ENCODE peak calls at places on chromosome 12, in five cellular contexts. E is stomach; O is HepG2; F is fibroblast of the conjunctiva; Q is naive thymus-derived CD8-positive, alpha-beta T cell. U is an unnamed sample.

GRCh38 chr12:70366581-70367267 is 634 bp downstream of the KCNMB4 start:
- DNase-seq in E (peak; percentile 40), O (peak; percentile 13), F (no peak), Q (peak; percentile 79), U (no peak)

GRCh38 chr12:31896514-31897039 is 62.6 kb upstream of the RESF1 start:
- DNase-seq in E (peak; percentile 52), O (no peak), F (no peak), Q (peak; percentile 94), U (no peak)

GRCh38 chr12:55931780-55932545 is 1.0 kb downstream of the DGKA start:
- DNase-seq in E (peak; percentile 61), O (no peak), F (no peak), Q (no peak), U (no peak)

GRCh38 chr12:7339675-7340074 is 35.8 kb downstream of the ACSM4 start:
- DNase-seq in E (no peak), O (no peak), F (no peak), Q (peak; percentile 9), U (no peak)

GRCh38 chr12:114903394-114903748 is 219.4 kb upstream of the TBX3 start:
- DNase-seq in E (no peak), O (no peak), F (no peak), Q (no peak), U (no peak)

GRCh38 chr12:6062427-6063378 is 61.8 kb downstream of the VWF start:
- DNase-seq in E (peak; percentile 53), O (peak; percentile 24), F (no peak), Q (peak; percentile 76), U (no peak)

GRCh38 chr12:49801141-49802063 is 26.8 kb downstream of the NCKAP5L start:
- DNase-seq in E (no peak), O (no peak), F (no peak), Q (no peak), U (no peak)

GRCh38 chr12:89752331-89752730 is 43.7 kb upstream of the ATP2B1 start:
- DNase-seq in E (no peak), O (no peak), F (no peak), Q (no peak), U (no peak)

GRCh38 chr12:40287369-40287975 is 62.7 kb downstream of the LRRK2 start:
- DNase-seq in E (no peak), O (peak; percentile 7), F (no peak), Q (no peak), U (no peak)

GRCh38 chr12:30837595-30837994 is 82.8 kb upstream of the CAPRIN2 start:
- DNase-seq in E (no peak), O (no peak), F (no peak), Q (no peak), U (no peak)

GRCh38 chr12:116864371-116865160 is 16.7 kb downstream of the HRK start:
- DNase-seq in E (no peak), O (peak; percentile 46), F (peak; percentile 24), Q (no peak), U (peak; percentile 86)

GRCh38 chr12:31234053-31234835 is 91.7 kb downstream of the SINHCAF start:
- DNase-seq in E (no peak), O (no peak), F (no peak), Q (no peak), U (no peak)

GRCh38 chr12:88750867-88751543 is 170.7 kb upstream of the KITLG start:
- DNase-seq in E (no peak), O (no peak), F (no peak), Q (no peak), U (no peak)

GRCh38 chr12:130620281-130620680 is 95.8 kb downstream of the RIMBP2 start:
- DNase-seq in E (no peak), O (no peak), F (no peak), Q (no peak), U (no peak)

GRCh38 chr12:26318661-26319068 is 123.3 kb downstream of the SSPN start:
- DNase-seq in E (no peak), O (peak; percentile 73), F (peak; percentile 65), Q (no peak), U (peak; percentile 81)

GRCh38 chr12:12350868-12351463 is 924 bp upstream of the MANSC1 start:
- DNase-seq in E (no peak), O (peak; percentile 97), F (no peak), Q (no peak), U (peak; percentile 73)

GRCh38 chr12:130124605-130125244 is 37.5 kb upstream of the FZD10 start:
- DNase-seq in E (no peak), O (no peak), F (no peak), Q (no peak), U (no peak)

GRCh38 chr12:50411051-50411660 is 10.5 kb downstream of the LARP4 start:
- DNase-seq in E (no peak), O (no peak), F (no peak), Q (no peak), U (no peak)

GRCh38 chr12:22625671-22626251 is 790 bp downstream of the ETNK1 start:
- DNase-seq in E (peak; percentile 28), O (peak; percentile 40), F (no peak), Q (peak; percentile 28), U (peak; percentile 31)

GRCh38 chr12:34097213-34097612 is 74.9 kb downstream of the ALG10 start:
- DNase-seq in E (no peak), O (no peak), F (no peak), Q (no peak), U (no peak)

GRCh38 chr12:77116277-77116676 is 50.9 kb upstream of the E2F7 start:
- DNase-seq in E (no peak), O (no peak), F (no peak), Q (no peak), U (no peak)

GRCh38 chr12:95918194-95918993 is 24.0 kb downstream of the CCDC38 start:
- DNase-seq in E (peak; percentile 30), O (peak; percentile 71), F (peak; percentile 36), Q (peak; percentile 69), U (no peak)

GRCh38 chr12:82880442-82880901 is 193.8 kb downstream of the TMTC2 start:
- DNase-seq in E (no peak), O (no peak), F (no peak), Q (no peak), U (peak; percentile 23)

GRCh38 chr12:67354322-67354721 is 85.2 kb downstream of the CAND1 start:
- DNase-seq in E (no peak), O (no peak), F (no peak), Q (no peak), U (no peak)

GRCh38 chr12:5088586-5089264 is 45.0 kb downstream of the KCNA5 start:
- DNase-seq in E (no peak), O (no peak), F (peak; percentile 10), Q (no peak), U (no peak)

GRCh38 chr12:5586201-5586600 is 154.3 kb downstream of the NTF3 start:
- DNase-seq in E (no peak), O (peak; percentile 28), F (no peak), Q (no peak), U (no peak)

GRCh38 chr12:14774074-14774943 is 29.0 kb downstream of the WBP11 start:
- DNase-seq in E (peak; percentile 97), O (peak; percentile 88), F (peak; percentile 96), Q (peak; percentile 93), U (peak; percentile 82)

GRCh38 chr12:106883421-106883820 is 72.3 kb upstream of the TMEM263 start:
- DNase-seq in E (no peak), O (no peak), F (no peak), Q (no peak), U (no peak)

GRCh38 chr12:49921936-49922335 is 18.2 kb upstream of the FAIM2 start:
- DNase-seq in E (no peak), O (no peak), F (no peak), Q (no peak), U (no peak)

GRCh38 chr12:32533971-32534590 is 134.7 kb downstream of the FGD4 start:
- DNase-seq in E (peak; percentile 69), O (peak; percentile 94), F (peak; percentile 67), Q (no peak), U (peak; percentile 62)

GRCh38 chr12:3658327-3659163 is 94.4 kb downstream of the CRACR2A start:
- DNase-seq in E (peak; percentile 33), O (peak; percentile 36), F (no peak), Q (peak; percentile 49), U (no peak)

GRCh38 chr12:69866698-69867097 is 41.7 kb downstream of the MYRFL start:
- DNase-seq in E (no peak), O (no peak), F (no peak), Q (no peak), U (no peak)

GRCh38 chr12:116697305-116698130 is 40.4 kb downstream of the SPRING1 start:
- DNase-seq in E (peak; percentile 67), O (peak; percentile 57), F (no peak), Q (no peak), U (no peak)

GRCh38 chr12:16515666-16516065 is 90.3 kb downstream of the LMO3 start:
- DNase-seq in E (no peak), O (no peak), F (no peak), Q (no peak), U (no peak)

GRCh38 chr12:126492181-126492580 is 1426.9 kb downstream of the AACS start:
- DNase-seq in E (no peak), O (no peak), F (no peak), Q (no peak), U (no peak)

GRCh38 chr12:109693653-109694224 is 19.9 kb upstream of the FAM222A start:
- DNase-seq in E (no peak), O (no peak), F (no peak), Q (no peak), U (no peak)

GRCh38 chr12:100141998-100142850 is 450 bp downstream of the BLTP3B start:
- DNase-seq in E (peak; percentile 75), O (peak; percentile 72), F (peak; percentile 2), Q (peak; percentile 50), U (no peak)

GRCh38 chr12:95336387-95337067 is 118.9 kb downstream of the VEZT start:
- DNase-seq in E (peak; percentile 79), O (peak; percentile 86), F (peak; percentile 84), Q (no peak), U (peak; percentile 60)

GRCh38 chr12:54383041-54383609 is 1.4 kb downstream of the ZNF385A start:
- DNase-seq in E (no peak), O (no peak), F (peak; percentile 93), Q (no peak), U (no peak)

U was measured in retinal pigment epithelial cell.